ENCODE peak calls at places on chromosomes 16 and 17, in six cellular contexts. X is memory B cell; Z is HS-5; F is effector memory CD8-positive, alpha-beta T cell; Q is CD8-positive, alpha-beta memory T cell; I is stimulated activated CD8-positive, alpha-beta memory T cell treated with anti-CD3 and anti-CD28 coated beads, Interleukin-4, amount 100 ng/mL, for 24 hours. N is an unnamed sample.

GRCh38 chr17:11901901-11902300 is 95.4 kb downstream of the ZNF18 start:
- DNase-seq in X (no peak), Z (no peak), F (no peak), Q (no peak), I (no peak), N (no peak)

GRCh38 chr17:65022751-65023421 is 33.7 kb downstream of the GNA13 start:
- DNase-seq in X (no peak), Z (no peak), F (no peak), Q (no peak), I (no peak), N (peak)

GRCh38 chr17:27244481-27245223 is 49.3 kb upstream of the WSB1 start:
- DNase-seq in X (no peak), Z (peak), F (no peak), Q (no peak), I (no peak), N (no peak)

GRCh38 chr16:69747115-69747514 is 7.6 kb downstream of the NOB1 start:
- DNase-seq in X (no peak), Z (no peak), F (no peak), Q (no peak), I (no peak), N (no peak)

GRCh38 chr17:45228985-45229517 is 7.4 kb downstream of the FMNL1 start:
- DNase-seq in X (peak), Z (peak), F (peak), Q (peak), I (peak), N (peak)

GRCh38 chr16:69579783-69580182 is 14.0 kb downstream of the NFAT5 start:
- DNase-seq in X (no peak), Z (no peak), F (no peak), Q (no peak), I (no peak), N (no peak)

GRCh38 chr17:17351901-17352781 is 49.0 kb downstream of the NT5M start:
- DNase-seq in X (no peak), Z (no peak), F (no peak), Q (no peak), I (no peak), N (no peak)

GRCh38 chr17:4903051-4903818 is at the start of gene CHRNE:
- DNase-seq in X (peak), Z (peak), F (peak), Q (peak), I (peak), N (peak)

GRCh38 chr16:11079657-11080187 is 135.4 kb downstream of the CLEC16A start:
- DNase-seq in X (no peak), Z (peak), F (no peak), Q (no peak), I (no peak), N (no peak)

GRCh38 chr17:49223517-49224197 is 6.9 kb downstream of the PHOSPHO1 start:
- DNase-seq in X (peak), Z (no peak), F (peak), Q (peak), I (peak), N (peak)

GRCh38 chr16:2280981-2281542 is 13.1 kb upstream of the RNPS1 start:
- DNase-seq in X (no peak), Z (no peak), F (no peak), Q (no peak), I (no peak), N (no peak)

GRCh38 chr16:56241596-56241995 is 50.3 kb downstream of the GNAO1 start:
- DNase-seq in X (no peak), Z (no peak), F (no peak), Q (no peak), I (no peak), N (no peak)

GRCh38 chr16:85667261-85667660 is 21.5 kb downstream of the GINS2 start:
- DNase-seq in X (no peak), Z (no peak), F (no peak), Q (no peak), I (no peak), N (no peak)

GRCh38 chr16:180101-180920 is at the start of gene HBQ1:
- DNase-seq in X (no peak), Z (no peak), F (no peak), Q (peak), I (no peak), N (peak)

GRCh38 chr17:62802531-62803205 is 5.4 kb downstream of the MARCHF10 start:
- DNase-seq in X (no peak), Z (no peak), F (no peak), Q (no peak), I (no peak), N (no peak)

GRCh38 chr16:75323198-75323597 is 71.8 kb upstream of the BCAR1 start:
- DNase-seq in X (no peak), Z (no peak), F (no peak), Q (no peak), I (no peak), N (no peak)

GRCh38 chr16:11094075-11094593 is 149.8 kb downstream of the CLEC16A start:
- DNase-seq in X (no peak), Z (no peak), F (no peak), Q (no peak), I (peak), N (peak)

GRCh38 chr17:1730345-1731193 is 6.1 kb downstream of the WDR81 start:
- DNase-seq in X (no peak), Z (no peak), F (no peak), Q (no peak), I (no peak), N (no peak)

GRCh38 chr16:19940195-19940594 is 55.5 kb upstream of the GPRC5B start:
- DNase-seq in X (no peak), Z (no peak), F (no peak), Q (no peak), I (no peak), N (no peak)

GRCh38 chr17:57004944-57005579 is 27.1 kb downstream of the SCPEP1 start:
- DNase-seq in X (peak), Z (no peak), F (no peak), Q (no peak), I (no peak), N (peak)

GRCh38 chr17:8884336-8884990 is 17.0 kb upstream of the PIK3R6 start:
- DNase-seq in X (no peak), Z (no peak), F (no peak), Q (no peak), I (no peak), N (no peak)

GRCh38 chr17:74118504-74118903 is 85.0 kb upstream of the RPL38 start:
- DNase-seq in X (no peak), Z (no peak), F (no peak), Q (no peak), I (no peak), N (no peak)

GRCh38 chr16:27817038-27817437 is 246.5 kb downstream of the GSG1L start:
- DNase-seq in X (no peak), Z (no peak), F (no peak), Q (no peak), I (no peak), N (no peak)

GRCh38 chr17:81365601-81366585 is 29.4 kb upstream of the BAHCC1 start:
- DNase-seq in X (no peak), Z (no peak), F (no peak), Q (no peak), I (no peak), N (no peak)

GRCh38 chr17:7325031-7325528 is 4.1 kb downstream of the NEURL4 start:
- DNase-seq in X (no peak), Z (no peak), F (no peak), Q (no peak), I (no peak), N (no peak)

GRCh38 chr17:9258115-9259020 is 237.1 kb downstream of the NTN1 start:
- DNase-seq in X (no peak), Z (no peak), F (no peak), Q (no peak), I (no peak), N (no peak)

GRCh38 chr16:71499775-71500364 is 10.7 kb upstream of the ZNF19 start:
- DNase-seq in X (peak), Z (peak), F (peak), Q (peak), I (no peak), N (peak)

GRCh38 chr17:35011671-35012216 is 31.4 kb downstream of the LIG3 start:
- DNase-seq in X (no peak), Z (no peak), F (no peak), Q (no peak), I (no peak), N (no peak)

GRCh38 chr17:4968916-4969550 is 1.4 kb upstream of the SPAG7 start:
- DNase-seq in X (no peak), Z (no peak), F (no peak), Q (no peak), I (no peak), N (no peak)

GRCh38 chr16:52435573-52435972 is 111.4 kb downstream of the TOX3 start:
- DNase-seq in X (no peak), Z (no peak), F (no peak), Q (no peak), I (no peak), N (no peak)

GRCh38 chr16:75486014-75486404 is 9.2 kb downstream of the CHST6 start:
- DNase-seq in X (no peak), Z (no peak), F (no peak), Q (no peak), I (no peak), N (no peak)

GRCh38 chr16:55569025-55569424 is 2.5 kb downstream of the CAPNS2 start:
- DNase-seq in X (no peak), Z (peak), F (no peak), Q (no peak), I (no peak), N (no peak)

GRCh38 chr16:77660311-77660710 is 62.0 kb upstream of the NUDT7 start:
- DNase-seq in X (no peak), Z (no peak), F (no peak), Q (no peak), I (no peak), N (no peak)

GRCh38 chr17:74711058-74711824 is 1.5 kb downstream of the CD300LF start:
- DNase-seq in X (no peak), Z (no peak), F (no peak), Q (no peak), I (no peak), N (no peak)

GRCh38 chr16:15942901-15943690 is 6.3 kb upstream of the ABCC1 start:
- DNase-seq in X (peak), Z (no peak), F (no peak), Q (no peak), I (no peak), N (no peak)

GRCh38 chr16:58211245-58211644 is 13.3 kb upstream of the CSNK2A2 start:
- DNase-seq in X (no peak), Z (no peak), F (no peak), Q (no peak), I (no peak), N (no peak)

GRCh38 chr17:67378444-67379250 is 1.6 kb downstream of the PITPNC1 start:
- DNase-seq in X (peak), Z (no peak), F (peak), Q (peak), I (peak), N (peak)

GRCh38 chr17:49486012-49486641 is 9.0 kb upstream of the NGFR start:
- DNase-seq in X (no peak), Z (no peak), F (no peak), Q (no peak), I (no peak), N (no peak)

GRCh38 chr17:13735444-13735843 is 133.7 kb upstream of the HS3ST3A1 start:
- DNase-seq in X (no peak), Z (no peak), F (no peak), Q (no peak), I (no peak), N (no peak)